ENCODE peak calls at places on chromosome 20, in nine cellular contexts. X is AG09319, O is RWPE1, I is HFFc6, Q is neural progenitor cell, D is breast epithelium, S is GM13976, F is cardiac muscle cell, N is endothelial cell. Y is an unnamed sample.
A peak's percentile ranks its signal among the peaks of the same experiment; 100 is the strongest.

GRCh38 chr20:20869161-20869560 is 156.7 kb upstream of the RALGAPA2 start:
- DNase-seq in X (no peak), O (no peak), I (no peak), Q (no peak), D (no peak), S (no peak), F (no peak), N (no peak), Y (no peak)

GRCh38 chr20:48310312-48310711 is 517.5 kb downstream of the PREX1 start:
- DNase-seq in X (no peak), O (no peak), I (no peak), Q (no peak), D (no peak), S (no peak), F (no peak), N (no peak), Y (no peak)

GRCh38 chr20:55415567-55416142 is 589.7 kb downstream of the CBLN4 start:
- DNase-seq in X (no peak), O (peak; percentile 56), I (no peak), Q (peak; percentile 44), D (no peak), S (no peak), F (peak; percentile 18), N (no peak), Y (no peak)

GRCh38 chr20:58565461-58566175 is 50.4 kb upstream of the APCDD1L start:
- DNase-seq in X (no peak), O (no peak), I (no peak), Q (no peak), D (no peak), S (no peak), F (no peak), N (no peak), Y (no peak)

GRCh38 chr20:57651977-57652864 is 32.0 kb upstream of the ZBP1 start:
- DNase-seq in X (no peak), O (no peak), I (no peak), Q (no peak), D (peak; percentile 47), S (peak; percentile 23), F (no peak), N (peak; percentile 2), Y (no peak)

GRCh38 chr20:35344354-35344837 is 52.2 kb upstream of the FAM83C start:
- DNase-seq in X (no peak), O (peak; percentile 57), I (peak; percentile 47), Q (no peak), D (peak; percentile 57), S (no peak), F (no peak), N (no peak), Y (no peak)

GRCh38 chr20:3042621-3043020 is 801 bp upstream of the GNRH2 start:
- DNase-seq in X (no peak), O (no peak), I (no peak), Q (no peak), D (no peak), S (no peak), F (no peak), N (no peak), Y (no peak)

GRCh38 chr20:34968020-34968775 is 12.5 kb downstream of the MYH7B start:
- DNase-seq in X (no peak), O (no peak), I (no peak), Q (no peak), D (no peak), S (no peak), F (peak; percentile 51), N (no peak), Y (no peak)

GRCh38 chr20:2822073-2822472 is 5.9 kb downstream of the TMEM239 start:
- DNase-seq in X (no peak), O (no peak), I (no peak), Q (peak; percentile 26), D (no peak), S (peak; percentile 45), F (no peak), N (no peak), Y (no peak)

GRCh38 chr20:19259182-19259591 is 46.7 kb downstream of the SLC24A3 start:
- DNase-seq in X (no peak), O (no peak), I (no peak), Q (no peak), D (no peak), S (no peak), F (no peak), N (no peak), Y (no peak)

GRCh38 chr20:47717421-47717820 is 67.9 kb downstream of the SULF2 start:
- DNase-seq in X (no peak), O (no peak), I (no peak), Q (no peak), D (no peak), S (no peak), F (no peak), N (no peak), Y (no peak)

GRCh38 chr20:47802975-47803374 is 17.7 kb upstream of the SULF2 start:
- DNase-seq in X (no peak), O (no peak), I (no peak), Q (no peak), D (no peak), S (no peak), F (no peak), N (no peak), Y (no peak)

GRCh38 chr20:25659999-25660398 is 36.2 kb upstream of the NANP start:
- DNase-seq in X (no peak), O (no peak), I (no peak), Q (no peak), D (no peak), S (no peak), F (no peak), N (no peak), Y (no peak)

GRCh38 chr20:20014659-20015058 is 2.5 kb upstream of the NAA20 start:
- DNase-seq in X (no peak), O (no peak), I (no peak), Q (no peak), D (no peak), S (no peak), F (no peak), N (no peak), Y (no peak)

GRCh38 chr20:13821876-13822275 is 37.0 kb downstream of the NDUFAF5 start:
- DNase-seq in X (no peak), O (no peak), I (peak; percentile 29), Q (no peak), D (no peak), S (no peak), F (no peak), N (no peak), Y (no peak)

GRCh38 chr20:47336013-47336754 is 20.3 kb downstream of the ZMYND8 start:
- DNase-seq in X (no peak), O (no peak), I (peak; percentile 86), Q (no peak), D (no peak), S (no peak), F (no peak), N (no peak), Y (no peak)

GRCh38 chr20:57782631-57783041 is 72.8 kb upstream of the PMEPA1 start:
- DNase-seq in X (no peak), O (no peak), I (no peak), Q (no peak), D (no peak), S (peak; percentile 15), F (no peak), N (no peak), Y (no peak)

GRCh38 chr20:47358672-47359532 is 2.4 kb upstream of the ZMYND8 start:
- DNase-seq in X (peak; percentile 84), O (peak; percentile 72), I (peak; percentile 89), Q (peak; percentile 85), D (peak; percentile 83), S (no peak), F (peak; percentile 79), N (no peak), Y (no peak)

GRCh38 chr20:43843096-43843964 is 71.3 kb upstream of the TOX2 start:
- DNase-seq in X (peak; percentile 76), O (peak; percentile 66), I (peak; percentile 89), Q (no peak), D (no peak), S (no peak), F (no peak), N (no peak), Y (no peak)

GRCh38 chr20:58173091-58173490 is 55.4 kb downstream of the ANKRD60 start:
- DNase-seq in X (no peak), O (no peak), I (no peak), Q (no peak), D (no peak), S (no peak), F (no peak), N (no peak), Y (no peak)

GRCh38 chr20:62926229-62927127 is at the start of gene DIDO1:
- DNase-seq in X (peak; percentile 57), O (peak; percentile 99), I (peak; percentile 60), Q (peak; percentile 96), D (peak; percentile 89), S (peak; percentile 97), F (peak; percentile 93), N (peak; percentile 86), Y (peak; percentile 90)

GRCh38 chr20:2576317-2576727 is 39.9 kb downstream of the TMC2 start:
- DNase-seq in X (no peak), O (no peak), I (no peak), Q (no peak), D (no peak), S (no peak), F (no peak), N (no peak), Y (no peak)

DNA sequence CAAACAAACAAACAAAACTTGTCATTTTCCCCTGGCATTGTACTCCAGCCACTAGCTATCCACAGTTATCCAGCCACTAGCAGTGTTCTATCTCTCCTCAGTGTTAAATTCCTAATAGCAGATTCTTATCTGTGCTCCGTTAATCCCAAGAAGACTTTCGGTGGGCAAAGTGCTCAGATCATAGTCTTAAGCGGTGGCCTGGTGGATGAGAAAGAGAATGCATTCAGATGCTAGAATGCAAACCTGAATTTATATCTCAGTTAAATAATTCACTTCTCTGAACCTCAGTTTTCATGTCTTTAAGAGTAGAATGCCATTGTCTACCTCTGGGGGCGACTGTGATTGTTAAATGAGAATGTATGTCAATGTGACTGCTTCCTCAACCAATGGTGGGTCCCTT is 47.7 kb upstream of the KCNG1 start:
- DNase-seq in X (no peak), O (no peak), I (no peak), Q (no peak), D (no peak), S (no peak), F (no peak), N (no peak), Y (no peak)
- TF ChIP-seq CTCF in X (no peak), O (no peak), I (peak; percentile 34), Q (no peak), D (no peak), S (no peak), F (no peak), N (no peak), Y (no peak)

GRCh38 chr20:887137-887536 is 29.0 kb downstream of the ANGPT4 start:
- DNase-seq in X (no peak), O (no peak), I (no peak), Q (no peak), D (no peak), S (no peak), F (no peak), N (no peak), Y (no peak)
- TF ChIP-seq CTCF in X (no peak), O (no peak), I (no peak), Q (no peak), D (no peak), S (no peak), F (no peak), N (no peak), Y (no peak)

GRCh38 chr20:8953300-8953699 is 115.6 kb upstream of the PLCB4 start:
- DNase-seq in X (no peak), O (no peak), I (no peak), Q (no peak), D (no peak), S (no peak), F (no peak), N (no peak), Y (no peak)
- TF ChIP-seq CTCF in X (no peak), O (no peak), I (no peak), Q (peak; percentile 14), D (no peak), S (no peak), F (no peak), N (no peak), Y (no peak)

GRCh38 chr20:16749573-16749972 is 1.4 kb downstream of the OTOR start:
- DNase-seq in X (no peak), O (no peak), I (no peak), Q (peak; percentile 50), D (no peak), S (no peak), F (no peak), N (peak; percentile 43), Y (no peak)
- TF ChIP-seq CTCF in X (no peak), O (no peak), I (peak; percentile 40), Q (peak; percentile 69), D (no peak), S (no peak), F (no peak), N (peak; percentile 6), Y (no peak)